ENCODE peak calls at places on chromosomes 13 and 19, in six cellular contexts. Z, N, T, F, O and Q are unnamed samples.
A peak's percentile ranks its signal among the peaks of the same experiment; 100 is the strongest.

GRCh38 chr19:22052644-22053013 is 345 bp downstream of the ZNF257 start:
- ATAC-seq in Z (peak; percentile 71), N (peak; percentile 42), T (no peak), F (peak; percentile 34), O (no peak), Q (peak; percentile 45)

GRCh38 chr19:30083701-30084156 is 141.7 kb downstream of the URI1 start:
- ATAC-seq in Z (no peak), N (no peak), T (no peak), F (no peak), O (no peak), Q (no peak)

GRCh38 chr13:102090532-102090931 is 311.3 kb downstream of the FGF14 start:
- ATAC-seq in Z (no peak), N (no peak), T (no peak), F (no peak), O (no peak), Q (no peak)

GRCh38 chr13:39699274-39699673 is 43.8 kb downstream of the COG6 start:
- ATAC-seq in Z (no peak), N (no peak), T (no peak), F (no peak), O (no peak), Q (no peak)

GRCh38 chr13:93941444-93941843 is 538.0 kb downstream of the DCT start:
- ATAC-seq in Z (no peak), N (no peak), T (no peak), F (no peak), O (no peak), Q (no peak)

GRCh38 chr13:50991624-50992610 is 82.3 kb downstream of the RNASEH2B start:
- ATAC-seq in Z (no peak), N (peak; percentile 22), T (no peak), F (no peak), O (peak; percentile 93), Q (no peak)

GRCh38 chr19:51660975-51661600 is 14.5 kb upstream of the SIGLEC14 start:
- ATAC-seq in Z (peak; percentile 94), N (peak; percentile 49), T (peak; percentile 86), F (no peak), O (peak; percentile 78), Q (no peak)

GRCh38 chr19:5775668-5776309 is 8.8 kb downstream of the PRR22 start:
- ATAC-seq in Z (no peak), N (no peak), T (no peak), F (peak; percentile 24), O (no peak), Q (no peak)

GRCh38 chr13:43434185-43434584 is 352.6 kb downstream of the ENOX1 start:
- ATAC-seq in Z (no peak), N (no peak), T (no peak), F (no peak), O (no peak), Q (no peak)

GRCh38 chr13:58151452-58151851 is 519.9 kb downstream of the PCDH17 start:
- ATAC-seq in Z (no peak), N (no peak), T (no peak), F (no peak), O (no peak), Q (peak; percentile 91)

GRCh38 chr19:36213793-36214387 is 575 bp downstream of the ZNF565 start:
- ATAC-seq in Z (no peak), N (no peak), T (peak; percentile 10), F (peak; percentile 1), O (no peak), Q (no peak)

GRCh38 chr13:46607768-46608553 is 55.0 kb downstream of the LRCH1 start:
- ATAC-seq in Z (no peak), N (peak; percentile 98), T (peak; percentile 71), F (no peak), O (peak; percentile 55), Q (no peak)

GRCh38 chr19:39167461-39168257 is 29.1 kb upstream of the NCCRP1 start:
- ATAC-seq in Z (no peak), N (no peak), T (peak; percentile 46), F (peak; percentile 74), O (no peak), Q (no peak)

GRCh38 chr13:102609696-102610095 is 12.9 kb downstream of the TPP2 start:
- ATAC-seq in Z (no peak), N (no peak), T (no peak), F (no peak), O (no peak), Q (no peak)

GRCh38 chr19:35868172-35868822 is at the start of gene APLP1:
- ATAC-seq in Z (peak; percentile 82), N (peak; percentile 82), T (peak; percentile 73), F (peak; percentile 42), O (peak; percentile 88), Q (peak; percentile 90)

GRCh38 chr13:112790735-112791641 is 101.2 kb downstream of the ATP11A start:
- ATAC-seq in Z (no peak), N (no peak), T (peak; percentile 41), F (peak; percentile 71), O (no peak), Q (no peak)

GRCh38 chr19:58118979-58119733 is 21.1 kb upstream of the ZSCAN18 start:
- ATAC-seq in Z (no peak), N (no peak), T (no peak), F (no peak), O (no peak), Q (no peak)
- TF ChIP-seq POLR2A in Z (no peak), N (no peak), T (no peak), F (no peak), O (no peak), Q (no peak)

DNA sequence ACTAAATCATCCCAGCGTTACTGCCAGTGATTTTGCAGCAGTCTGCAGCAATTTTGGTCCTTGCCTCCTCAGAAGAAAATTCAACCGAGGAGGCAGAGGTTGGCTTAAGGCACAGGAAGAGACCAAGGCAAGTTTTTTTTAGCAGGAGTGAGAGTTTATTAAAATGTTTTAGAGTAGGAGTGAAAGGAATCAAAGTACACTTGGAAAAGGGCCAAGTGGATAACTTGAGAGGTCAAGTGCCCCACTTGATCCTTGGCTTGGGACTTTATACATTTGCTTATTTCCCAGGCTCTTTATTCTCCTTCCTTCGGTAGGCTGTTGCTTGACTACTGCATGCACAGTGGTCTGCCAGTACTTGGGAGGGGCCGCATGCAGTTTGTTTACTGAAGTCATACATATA is 2.9 kb upstream of the ZNF134 start:
- ATAC-seq in Z (no peak), N (no peak), T (no peak), F (no peak), O (no peak), Q (no peak)
- H3K27ac ChIP-seq in Z (no peak overlapping the region), N (no peak overlapping the region), T (no peak overlapping the region), F (no peak overlapping the region), O (no peak overlapping the region), Q (no peak overlapping the region)

DNA sequence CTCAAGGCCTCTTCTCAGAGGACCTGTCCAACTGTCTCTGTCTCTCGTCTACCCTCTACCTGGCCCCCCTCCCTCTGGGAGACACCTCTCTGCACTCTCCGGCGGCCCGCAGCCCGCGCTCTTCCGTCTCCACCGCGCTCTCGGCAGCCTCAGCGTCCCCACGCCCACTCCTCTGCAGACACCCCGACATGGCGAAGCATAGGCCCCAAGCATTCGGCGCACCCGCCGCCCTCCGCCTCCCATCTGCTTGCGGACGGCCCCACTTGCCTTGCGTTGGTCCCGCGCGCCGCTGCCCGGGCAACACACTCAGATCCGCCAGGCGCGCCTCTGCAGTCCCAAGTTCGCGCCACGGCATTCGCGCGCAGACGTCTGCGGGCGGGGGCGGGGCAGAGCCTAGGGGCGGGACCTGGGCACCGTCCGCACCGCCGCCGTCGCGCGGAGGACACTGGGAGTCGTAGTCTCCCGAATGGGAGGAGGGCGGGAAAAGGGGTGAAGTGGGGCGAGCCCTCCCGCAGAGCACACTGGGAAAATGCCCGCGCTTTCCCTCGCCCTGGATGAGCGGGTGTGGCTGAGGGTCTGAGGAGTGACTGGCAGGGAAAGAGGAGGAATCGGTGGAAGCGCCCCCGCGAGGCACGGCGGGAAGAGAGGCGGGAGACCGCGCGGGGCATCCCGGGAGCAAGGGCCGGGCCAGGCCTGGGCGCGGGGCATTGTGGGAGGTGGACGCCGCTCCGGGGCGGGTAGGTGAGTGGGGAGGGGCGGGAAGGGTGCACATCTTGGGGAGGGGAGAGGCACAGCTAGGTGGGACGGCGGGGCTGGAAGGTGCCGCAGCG is at the start of the genes LIG1 and ZSWIM9:
- ATAC-seq in Z (peak; percentile 98), N (peak; percentile 93), T (peak; percentile 90), F (peak; percentile 97), O (peak; percentile 97), Q (peak; percentile 96)
- TF ChIP-seq POLR2AphosphoS5 in Z (peak; percentile 55), N (peak; percentile 53), T (peak; percentile 52), F (peak; percentile 77), O (no peak), Q (peak; percentile 49)

GRCh38 chr19:18322759-18323460 is at the start of gene LSM4:
- ATAC-seq in Z (peak; percentile 96), N (peak; percentile 88), T (peak; percentile 93), F (peak; percentile 98), O (peak; percentile 98), Q (peak; percentile 98)
- TF ChIP-seq POLR2A in Z (peak; percentile 91), N (peak; percentile 69), T (peak; percentile 68), F (peak; percentile 32), O (peak; percentile 94), Q (peak; percentile 73)

GRCh38 chr13:23778007-23778687 is 111.1 kb downstream of the MIPEP start:
- ATAC-seq in Z (no peak), N (no peak), T (no peak), F (no peak), O (peak; percentile 12), Q (no peak)
- H3K27ac ChIP-seq in Z (no peak overlapping the region), N (peak overlapping the region; percentile 37), T (no peak overlapping the region), F (no peak overlapping the region), O (peak overlapping the region; percentile 94), Q (peak overlapping the region; percentile 21)

GRCh38 chr13:23460309-23460708 is 26.8 kb upstream of the SACS start:
- ATAC-seq in Z (no peak), N (no peak), T (no peak), F (no peak), O (peak; percentile 82), Q (no peak)
- TF ChIP-seq POLR2AphosphoS5 in Z (no peak), N (no peak), T (no peak), F (no peak), O (no peak), Q (no peak)

DNA sequence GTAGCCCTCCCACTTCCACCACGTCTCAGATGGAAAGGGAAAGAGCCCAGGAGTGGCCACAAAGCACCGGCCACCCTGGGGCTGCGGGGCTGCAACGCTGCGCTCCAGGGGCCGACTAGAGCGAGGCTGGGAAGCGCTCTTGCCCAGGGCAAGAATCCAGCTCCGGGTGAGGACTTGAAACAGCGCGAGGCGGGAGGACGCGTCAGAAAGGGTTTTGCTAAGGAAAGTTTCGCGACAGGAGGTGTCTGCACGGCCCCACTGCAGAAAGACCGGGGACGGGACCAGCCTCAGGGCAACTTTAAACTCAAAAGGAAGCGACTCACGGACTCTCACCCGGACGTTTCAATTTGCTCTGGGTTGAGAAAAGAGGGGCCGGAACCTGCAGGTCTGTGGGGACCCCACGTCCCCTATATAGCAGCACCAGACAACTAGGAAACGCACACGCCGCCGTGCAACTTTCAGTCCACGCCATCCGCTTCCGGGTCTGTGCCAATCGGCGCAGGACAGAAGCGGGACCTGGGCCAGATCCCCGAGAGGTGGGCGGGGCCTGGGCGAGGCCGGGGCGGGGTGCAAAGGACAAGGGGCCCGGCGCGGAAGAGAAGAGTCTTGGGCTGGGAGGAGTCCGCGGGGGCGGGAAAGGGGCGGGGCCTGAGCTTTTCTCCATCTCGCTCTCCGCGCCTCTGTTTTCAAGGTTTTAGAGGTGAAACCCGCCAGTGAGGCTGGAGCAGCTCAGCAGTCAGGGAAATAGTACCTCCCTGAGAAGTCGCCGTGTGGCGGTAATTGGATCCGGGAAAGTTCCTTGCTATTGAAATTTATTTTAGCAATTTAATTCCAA is at the start of gene ZNF816:
- ATAC-seq in Z (peak; percentile 100), N (peak; percentile 98), T (peak; percentile 99), F (peak; percentile 100), O (peak; percentile 100), Q (peak; percentile 99)
- TF ChIP-seq POLR2A in Z (peak; percentile 86), N (peak; percentile 80), T (no peak), F (no peak), O (peak; percentile 91), Q (peak; percentile 47)

GRCh38 chr19:7655581-7655980 is 13.3 kb upstream of the RETN start:
- ATAC-seq in Z (no peak), N (no peak), T (no peak), F (no peak), O (no peak), Q (no peak)
- H3K27ac ChIP-seq in Z (no peak overlapping the region), N (no peak overlapping the region), T (no peak overlapping the region), F (peak overlapping the region; percentile 85), O (no peak overlapping the region), Q (no peak overlapping the region)